ENCODE peak calls at places on chromosomes 2 and 18, in five cellular contexts. One of them, this sample, is unnamed.

GRCh38 chr18:44048846-44049245 is 631.8 kb upstream of the SETBP1 start:
- DNase-seq in HuH-7.5: no peak
- DNase-seq in cerebellar nuclear complex: no peak
- DNase-seq in kidney tubule cell: no peak
- DNase-seq in germinal center: no peak
- DNase-seq in this sample: no peak

GRCh38 chr2:158154596-158154995 is 52.9 kb downstream of the UPP2 start:
- DNase-seq in HuH-7.5: no peak
- DNase-seq in cerebellar nuclear complex: no peak
- DNase-seq in kidney tubule cell: peak; percentile 40
- DNase-seq in germinal center: no peak
- DNase-seq in this sample: no peak

GRCh38 chr2:239903803-239904202 is 121.3 kb downstream of the NDUFA10 start:
- DNase-seq in HuH-7.5: no peak
- DNase-seq in cerebellar nuclear complex: no peak
- DNase-seq in kidney tubule cell: no peak
- DNase-seq in germinal center: no peak
- DNase-seq in this sample: no peak

GRCh38 chr2:179636995-179637394 is 224.4 kb downstream of the ZNF385B start:
- DNase-seq in HuH-7.5: no peak
- DNase-seq in cerebellar nuclear complex: peak; percentile 29
- DNase-seq in kidney tubule cell: no peak
- DNase-seq in germinal center: no peak
- DNase-seq in this sample: no peak

GRCh38 chr2:96146881-96147592 is 1.8 kb upstream of the DUSP2 start:
- DNase-seq in HuH-7.5: no peak
- DNase-seq in cerebellar nuclear complex: no peak
- DNase-seq in kidney tubule cell: no peak
- DNase-seq in germinal center: no peak
- DNase-seq in this sample: no peak

GRCh38 chr2:88669371-88670214 is 21.9 kb upstream of the RPIA start:
- DNase-seq in HuH-7.5: no peak
- DNase-seq in cerebellar nuclear complex: no peak
- DNase-seq in kidney tubule cell: peak; percentile 59
- DNase-seq in germinal center: peak; percentile 70
- DNase-seq in this sample: peak; percentile 52

GRCh38 chr2:169860149-169860548 is 32.9 kb downstream of the UBR3 start:
- DNase-seq in HuH-7.5: no peak
- DNase-seq in cerebellar nuclear complex: no peak
- DNase-seq in kidney tubule cell: no peak
- DNase-seq in germinal center: no peak
- DNase-seq in this sample: no peak

GRCh38 chr2:69581774-69582581 is 61.6 kb downstream of the AAK1 start:
- DNase-seq in HuH-7.5: no peak
- DNase-seq in cerebellar nuclear complex: no peak
- DNase-seq in kidney tubule cell: peak; percentile 86
- DNase-seq in germinal center: no peak
- DNase-seq in this sample: no peak

GRCh38 chr2:67498931-67499330 is 101.8 kb downstream of the ETAA1 start:
- DNase-seq in HuH-7.5: no peak
- DNase-seq in cerebellar nuclear complex: no peak
- DNase-seq in kidney tubule cell: no peak
- DNase-seq in germinal center: no peak
- DNase-seq in this sample: no peak

GRCh38 chr18:48533340-48534093 is 5.3 kb upstream of the CTIF start:
- DNase-seq in HuH-7.5: no peak
- DNase-seq in cerebellar nuclear complex: no peak
- DNase-seq in kidney tubule cell: no peak
- DNase-seq in germinal center: no peak
- DNase-seq in this sample: no peak

GRCh38 chr18:44816449-44816848 is 135.8 kb downstream of the SETBP1 start:
- DNase-seq in HuH-7.5: no peak
- DNase-seq in cerebellar nuclear complex: no peak
- DNase-seq in kidney tubule cell: peak; percentile 20
- DNase-seq in germinal center: no peak
- DNase-seq in this sample: no peak

GRCh38 chr2:6535572-6535971 is 330.1 kb downstream of the CMPK2 start:
- DNase-seq in HuH-7.5: no peak
- DNase-seq in cerebellar nuclear complex: no peak
- DNase-seq in kidney tubule cell: no peak
- DNase-seq in germinal center: no peak
- DNase-seq in this sample: no peak

GRCh38 chr2:179139506-179139905 is 89.6 kb upstream of the CCDC141 start:
- DNase-seq in HuH-7.5: no peak
- DNase-seq in cerebellar nuclear complex: no peak
- DNase-seq in kidney tubule cell: peak; percentile 18
- DNase-seq in germinal center: no peak
- DNase-seq in this sample: no peak

GRCh38 chr2:188333751-188334524 is 42.3 kb downstream of the GULP1 start:
- DNase-seq in HuH-7.5: no peak
- DNase-seq in cerebellar nuclear complex: no peak
- DNase-seq in kidney tubule cell: no peak
- DNase-seq in germinal center: no peak
- DNase-seq in this sample: no peak

GRCh38 chr2:70748002-70748779 is 19.8 kb downstream of the ADD2 start:
- DNase-seq in HuH-7.5: no peak
- DNase-seq in cerebellar nuclear complex: no peak
- DNase-seq in kidney tubule cell: no peak
- DNase-seq in germinal center: no peak
- DNase-seq in this sample: no peak

GRCh38 chr18:36568487-36568886 is 260.3 kb downstream of the TPGS2 start:
- DNase-seq in HuH-7.5: no peak
- DNase-seq in cerebellar nuclear complex: no peak
- DNase-seq in kidney tubule cell: no peak
- DNase-seq in germinal center: no peak
- DNase-seq in this sample: no peak

GRCh38 chr2:17583166-17583565 is 42.7 kb downstream of the VSNL1 start:
- DNase-seq in HuH-7.5: no peak
- DNase-seq in cerebellar nuclear complex: peak; percentile 92
- DNase-seq in kidney tubule cell: no peak
- DNase-seq in germinal center: no peak
- DNase-seq in this sample: no peak

GRCh38 chr2:162258686-162259085 is 15.4 kb upstream of the FAP start:
- DNase-seq in HuH-7.5: no peak
- DNase-seq in cerebellar nuclear complex: no peak
- DNase-seq in kidney tubule cell: peak; percentile 1
- DNase-seq in germinal center: no peak
- DNase-seq in this sample: no peak

GRCh38 chr2:231296401-231296800 is 98.0 kb downstream of the ARMC9 start:
- DNase-seq in HuH-7.5: no peak
- DNase-seq in cerebellar nuclear complex: no peak
- DNase-seq in kidney tubule cell: no peak
- DNase-seq in germinal center: peak; percentile 27
- DNase-seq in this sample: no peak

GRCh38 chr2:173397539-173397938 is 42.9 kb downstream of the CDCA7 start:
- DNase-seq in HuH-7.5: no peak
- DNase-seq in cerebellar nuclear complex: no peak
- DNase-seq in kidney tubule cell: no peak
- DNase-seq in germinal center: no peak
- DNase-seq in this sample: no peak

GRCh38 chr2:190333928-190334327 is 9.5 kb upstream of the INPP1 start:
- DNase-seq in HuH-7.5: no peak
- DNase-seq in cerebellar nuclear complex: no peak
- DNase-seq in kidney tubule cell: no peak
- DNase-seq in germinal center: no peak
- DNase-seq in this sample: no peak

GRCh38 chr2:48483916-48484315 is 46.0 kb upstream of the STON1 start:
- DNase-seq in HuH-7.5: no peak
- DNase-seq in cerebellar nuclear complex: no peak
- DNase-seq in kidney tubule cell: no peak
- DNase-seq in germinal center: no peak
- DNase-seq in this sample: no peak

This sample was measured in HEK293T.